ENCODE peak calls at places on chromosome 20, in ten cellular contexts. T is T-helper 9 cell, P is WTC11, B is aorta, R is fibroblast of lung, S is KG1, J is amygdala, W is NCI-H1417 treated with DMSO at 0.1 percent for 48 hours, D is lung microvascular endothelial cell, E is iris pigment epithelial cell. G is an unnamed sample.

GRCh38 chr20:651713-652610 is 1.0 kb downstream of the SRXN1 start:
- DNase-seq in T (no peak), P (no peak), B (no peak), R (no peak), S (no peak), J (no peak), W (no peak), D (peak; percentile 25), E (no peak), G (no peak)

GRCh38 chr20:23092409-23092756 is 6.3 kb upstream of the CD93 start:
- DNase-seq in T (no peak), P (no peak), B (no peak), R (peak; percentile 18), S (no peak), J (no peak), W (no peak), D (peak; percentile 77), E (peak; percentile 49), G (no peak)

GRCh38 chr20:64217539-64217938 is 38.0 kb upstream of the PCMTD2 start:
- DNase-seq in T (no peak), P (no peak), B (no peak), R (no peak), S (no peak), J (no peak), W (no peak), D (peak; percentile 22), E (no peak), G (no peak)

GRCh38 chr20:49853640-49854039 is 41.0 kb downstream of the SLC9A8 start:
- DNase-seq in T (no peak), P (peak; percentile 30), B (no peak), R (peak; percentile 59), S (no peak), J (no peak), W (no peak), D (peak; percentile 80), E (peak; percentile 97), G (peak; percentile 75)

GRCh38 chr20:56626367-56627121 is 2.6 kb upstream of the TFAP2C start:
- DNase-seq in T (no peak), P (peak; percentile 79), B (no peak), R (no peak), S (no peak), J (no peak), W (no peak), D (no peak), E (no peak), G (peak; percentile 89)

GRCh38 chr20:56689318-56689717 is 60.2 kb downstream of the TFAP2C start:
- DNase-seq in T (no peak), P (no peak), B (no peak), R (peak; percentile 1), S (no peak), J (no peak), W (no peak), D (no peak), E (peak; percentile 8), G (peak; percentile 63)

GRCh38 chr20:17987988-17988387 is 19.2 kb downstream of the MGME1 start:
- DNase-seq in T (no peak), P (no peak), B (no peak), R (no peak), S (no peak), J (no peak), W (no peak), D (no peak), E (no peak), G (no peak)

GRCh38 chr20:2314759-2315439 is 19.1 kb downstream of the TGM3 start:
- DNase-seq in T (no peak), P (no peak), B (no peak), R (peak; percentile 1), S (no peak), J (no peak), W (peak; percentile 33), D (no peak), E (peak; percentile 76), G (peak; percentile 79)

GRCh38 chr20:43961116-43961515 is 46.5 kb downstream of the TOX2 start:
- DNase-seq in T (no peak), P (no peak), B (peak; percentile 21), R (no peak), S (no peak), J (no peak), W (no peak), D (no peak), E (no peak), G (no peak)

GRCh38 chr20:25470045-25470444 is 62.6 kb downstream of the GINS1 start:
- DNase-seq in T (no peak), P (peak; percentile 77), B (peak; percentile 75), R (peak; percentile 44), S (no peak), J (no peak), W (no peak), D (peak; percentile 46), E (peak; percentile 36), G (peak; percentile 79)

GRCh38 chr20:8150591-8150990 is 18.5 kb downstream of the PLCB1 start:
- DNase-seq in T (no peak), P (no peak), B (no peak), R (peak; percentile 52), S (no peak), J (no peak), W (no peak), D (no peak), E (no peak), G (no peak)

GRCh38 chr20:23244207-23244915 is 106.2 kb upstream of the NXT1 start:
- DNase-seq in T (no peak), P (no peak), B (no peak), R (peak; percentile 55), S (no peak), J (no peak), W (no peak), D (no peak), E (no peak), G (no peak)

GRCh38 chr20:51639206-51639832 is 96.8 kb upstream of the NFATC2 start:
- DNase-seq in T (peak; percentile 28), P (peak; percentile 90), B (peak; percentile 89), R (peak; percentile 75), S (peak; percentile 39), J (no peak), W (no peak), D (peak; percentile 92), E (peak; percentile 75), G (peak; percentile 84)

GRCh38 chr20:61524956-61525666 is 273.1 kb downstream of the CDH4 start:
- DNase-seq in T (no peak), P (no peak), B (peak; percentile 44), R (no peak), S (no peak), J (no peak), W (no peak), D (no peak), E (no peak), G (no peak)

GRCh38 chr20:38875170-38875993 is 50.8 kb upstream of the FAM83D start:
- DNase-seq in T (peak; percentile 55), P (no peak), B (no peak), R (no peak), S (peak; percentile 18), J (no peak), W (no peak), D (peak; percentile 95), E (no peak), G (no peak)

GRCh38 chr20:3172126-3172932 is 1.0 kb downstream of the LZTS3 start:
- DNase-seq in T (no peak), P (no peak), B (peak; percentile 42), R (no peak), S (no peak), J (no peak), W (no peak), D (no peak), E (no peak), G (no peak)

GRCh38 chr20:32830437-32830836 is 10.7 kb downstream of the MAPRE1 start:
- DNase-seq in T (no peak), P (no peak), B (no peak), R (peak; percentile 53), S (peak; percentile 26), J (no peak), W (no peak), D (no peak), E (peak; percentile 86), G (no peak)

GRCh38 chr20:7989379-7989778 is 30.2 kb downstream of the TMX4 start:
- DNase-seq in T (no peak), P (no peak), B (no peak), R (peak; percentile 10), S (no peak), J (no peak), W (no peak), D (no peak), E (no peak), G (no peak)

GRCh38 chr20:63702751-63703470 is 4.9 kb downstream of the ARFRP1 start:
- DNase-seq in T (no peak), P (no peak), B (peak; percentile 72), R (no peak), S (no peak), J (no peak), W (no peak), D (no peak), E (no peak), G (peak; percentile 1)

GRCh38 chr20:56348306-56348695 is 10.5 kb upstream of the FAM210B start:
- DNase-seq in T (no peak), P (no peak), B (no peak), R (no peak), S (no peak), J (no peak), W (no peak), D (no peak), E (peak; percentile 9), G (no peak)

GRCh38 chr20:19642861-19643260 is 115.2 kb upstream of the RIN2 start:
- DNase-seq in T (no peak), P (no peak), B (no peak), R (no peak), S (no peak), J (no peak), W (no peak), D (no peak), E (no peak), G (no peak)

GRCh38 chr20:3165473-3166337 is 6.0 kb upstream of the FASTKD5 start:
- DNase-seq in T (no peak), P (no peak), B (peak; percentile 75), R (peak; percentile 57), S (no peak), J (no peak), W (peak; percentile 13), D (no peak), E (peak; percentile 58), G (peak; percentile 38)

GRCh38 chr20:55143605-55144004 is 668.2 kb downstream of the DOK5 start:
- DNase-seq in T (no peak), P (no peak), B (no peak), R (no peak), S (no peak), J (no peak), W (no peak), D (no peak), E (no peak), G (no peak)

GRCh38 chr20:49595346-49595745 is 27.4 kb upstream of the PTGIS start:
- DNase-seq in T (no peak), P (no peak), B (no peak), R (no peak), S (no peak), J (no peak), W (no peak), D (no peak), E (no peak), G (no peak)

GRCh38 chr20:5871720-5872410 is 78.5 kb downstream of the TRMT6 start:
- DNase-seq in T (no peak), P (no peak), B (no peak), R (no peak), S (no peak), J (no peak), W (no peak), D (no peak), E (no peak), G (peak; percentile 2)

GRCh38 chr20:3645309-3646066 is 17.7 kb downstream of the GFRA4 start:
- DNase-seq in T (no peak), P (no peak), B (no peak), R (no peak), S (no peak), J (no peak), W (no peak), D (no peak), E (no peak), G (no peak)

GRCh38 chr20:37267684-37268313 is 6.2 kb upstream of the GHRH start:
- DNase-seq in T (no peak), P (peak; percentile 60), B (peak; percentile 59), R (no peak), S (no peak), J (no peak), W (no peak), D (no peak), E (no peak), G (peak; percentile 57)

GRCh38 chr20:33803921-33804337 is 7.2 kb upstream of the CHMP4B start:
- DNase-seq in T (no peak), P (no peak), B (no peak), R (peak; percentile 63), S (no peak), J (no peak), W (no peak), D (no peak), E (peak; percentile 82), G (no peak)

G was measured in ELF-1.